ENCODE peak calls at places on chromosome 14, in five cellular contexts. C is ascending aorta; S is effector memory CD4-positive, alpha-beta T cell; F is AG09309; A is adipocyte. B is an unnamed sample.

GRCh38 chr14:91693342-91693741 is 38.5 kb downstream of the CATSPERB start:
- DNase-seq in C (no peak), S (no peak), F (peak), A (no peak), B (peak)

GRCh38 chr14:65412881-65413738 is 580 bp downstream of the FUT8 start:
- DNase-seq in C (no peak), S (peak), F (no peak), A (peak), B (no peak)

GRCh38 chr14:100384819-100385813 is 62.0 kb downstream of the SLC25A47 start:
- DNase-seq in C (no peak), S (no peak), F (no peak), A (peak), B (peak)

GRCh38 chr14:44392984-44393383 is 114.1 kb downstream of the FSCB start:
- DNase-seq in C (no peak), S (no peak), F (no peak), A (no peak), B (no peak)

GRCh38 chr14:59321184-59321952 is 132.9 kb downstream of the DAAM1 start:
- DNase-seq in C (no peak), S (no peak), F (peak), A (peak), B (peak)

GRCh38 chr14:98501836-98502235 is 770.2 kb downstream of the BCL11B start:
- DNase-seq in C (no peak), S (no peak), F (no peak), A (no peak), B (no peak)

GRCh38 chr14:85093631-85094330 is 436.2 kb upstream of the FLRT2 start:
- DNase-seq in C (no peak), S (no peak), F (peak), A (no peak), B (no peak)

GRCh38 chr14:90381999-90382451 is 14.8 kb upstream of the CALM1 start:
- DNase-seq in C (no peak), S (no peak), F (no peak), A (no peak), B (no peak)

GRCh38 chr14:22850944-22851790 is 14.8 kb downstream of the MMP14 start:
- DNase-seq in C (peak), S (no peak), F (peak), A (peak), B (peak)

GRCh38 chr14:91317381-91318313 is 73.1 kb upstream of the GPR68 start:
- DNase-seq in C (peak), S (peak), F (no peak), A (no peak), B (no peak)

GRCh38 chr14:64806202-64806861 is 73.4 kb downstream of the SPTB start:
- DNase-seq in C (peak), S (no peak), F (no peak), A (peak), B (peak)

GRCh38 chr14:21894003-21894897 is 220.6 kb upstream of the OR4E1 start:
- DNase-seq in C (no peak), S (peak), F (no peak), A (no peak), B (no peak)

GRCh38 chr14:61911534-61911933 is 149.3 kb downstream of the SNAPC1 start:
- DNase-seq in C (no peak), S (no peak), F (no peak), A (no peak), B (no peak)

GRCh38 chr14:28759658-28760313 is 6.8 kb upstream of the FOXG1 start:
- DNase-seq in C (no peak), S (no peak), F (no peak), A (no peak), B (no peak)

GRCh38 chr14:76696361-76696760 is 64.9 kb upstream of the VASH1 start:
- DNase-seq in C (no peak), S (no peak), F (no peak), A (no peak), B (no peak)

GRCh38 chr14:58645641-58646040 is 7.9 kb downstream of the DACT1 start:
- DNase-seq in C (no peak), S (no peak), F (no peak), A (no peak), B (no peak)

GRCh38 chr14:33280646-33281045 is 342.0 kb downstream of the NPAS3 start:
- DNase-seq in C (no peak), S (no peak), F (no peak), A (peak), B (peak)

GRCh38 chr14:44149597-44149996 is 357.5 kb downstream of the FSCB start:
- DNase-seq in C (no peak), S (no peak), F (no peak), A (no peak), B (no peak)

GRCh38 chr14:56133547-56133946 is 15.3 kb downstream of the PELI2 start:
- DNase-seq in C (no peak), S (no peak), F (no peak), A (no peak), B (no peak)

DNA sequence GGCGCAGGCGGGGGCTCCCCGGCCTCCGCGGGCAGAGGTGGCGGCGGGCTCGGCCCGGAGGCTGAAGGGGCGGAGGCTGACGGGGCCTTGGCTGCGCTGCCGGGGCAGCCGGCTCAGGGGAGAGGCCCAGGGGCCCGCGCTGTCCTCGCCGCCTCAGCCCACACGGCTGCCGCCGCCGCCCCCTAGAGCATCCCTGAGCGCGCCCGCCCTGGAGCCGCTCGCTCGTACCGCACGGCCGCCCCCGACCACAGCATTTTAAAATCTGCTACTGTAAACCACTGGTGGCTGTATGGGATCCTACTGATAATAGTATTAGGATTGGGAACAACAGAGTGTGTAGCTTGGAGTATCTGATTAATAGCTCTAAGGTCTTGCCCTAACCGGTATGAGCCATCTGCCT is 22.2 kb upstream of the EDDM3A start:
- DNase-seq in C (no peak), S (no peak), F (no peak), A (no peak), B (no peak)
- H3K4me3 ChIP-seq in C (no peak), S (no peak), F (no peak), A (peak), B (peak)

GRCh38 chr14:105420141-105420975 is 731 bp downstream of the MTA1 start:
- DNase-seq in C (no peak), S (no peak), F (no peak), A (peak), B (no peak)

GRCh38 chr14:105419055-105419304 is 647 bp upstream of the MTA1 start:
- DNase-seq in C (no peak), S (no peak), F (no peak), A (no peak), B (no peak)

GRCh38 chr14:105416671-105417070 is 3.0 kb upstream of the MTA1 start:
- DNase-seq in C (no peak), S (no peak), F (no peak), A (no peak), B (no peak)

GRCh38 chr14:105419305-105420091 is at the start of gene MTA1:
- DNase-seq in C (no peak), S (peak), F (no peak), A (peak), B (no peak)

DNA sequence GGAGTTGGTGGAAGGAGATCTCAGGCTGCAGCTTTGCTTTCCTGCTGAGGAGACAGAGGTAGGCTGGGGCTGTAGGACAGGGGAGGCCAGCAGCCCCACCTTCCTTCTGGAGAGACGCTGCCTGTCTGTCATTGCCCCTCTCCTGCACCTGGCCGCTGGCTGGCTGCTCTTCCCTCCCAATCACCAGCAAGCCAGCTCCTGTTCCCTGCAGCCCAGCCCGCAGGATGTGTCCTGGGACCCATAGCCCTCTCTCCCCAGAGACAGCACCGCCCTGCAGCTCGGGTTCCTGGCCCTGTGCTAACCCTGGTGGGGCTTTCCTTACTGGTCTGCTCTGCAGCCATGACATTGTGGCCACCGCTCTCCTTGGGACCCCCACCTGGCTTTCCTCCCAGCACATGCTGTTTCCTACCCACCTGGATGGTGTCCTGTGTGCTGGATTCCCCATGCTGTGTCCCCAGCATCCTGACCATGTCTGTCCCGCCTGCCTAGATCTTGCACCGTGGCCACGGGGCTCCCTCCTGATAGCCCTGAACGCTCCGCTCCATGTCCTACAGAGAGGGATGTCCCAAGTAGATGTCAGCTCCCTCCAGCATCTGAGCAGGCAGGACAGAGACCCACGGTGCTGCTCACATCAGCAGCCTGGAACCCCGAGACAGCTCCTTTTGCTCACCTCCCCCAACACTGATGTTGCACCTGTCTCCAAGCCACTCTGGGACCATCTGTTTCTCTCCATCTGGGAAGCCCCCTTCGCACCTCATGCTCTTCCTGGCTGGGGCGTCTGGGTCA is 1.2 kb upstream of the MTA1 start:
- DNase-seq in C (no peak), S (no peak), F (no peak), A (no peak), B (no peak)
- H3K4me3 ChIP-seq in C (peak), S (no peak), F (peak), A (peak), B (peak)

DNA sequence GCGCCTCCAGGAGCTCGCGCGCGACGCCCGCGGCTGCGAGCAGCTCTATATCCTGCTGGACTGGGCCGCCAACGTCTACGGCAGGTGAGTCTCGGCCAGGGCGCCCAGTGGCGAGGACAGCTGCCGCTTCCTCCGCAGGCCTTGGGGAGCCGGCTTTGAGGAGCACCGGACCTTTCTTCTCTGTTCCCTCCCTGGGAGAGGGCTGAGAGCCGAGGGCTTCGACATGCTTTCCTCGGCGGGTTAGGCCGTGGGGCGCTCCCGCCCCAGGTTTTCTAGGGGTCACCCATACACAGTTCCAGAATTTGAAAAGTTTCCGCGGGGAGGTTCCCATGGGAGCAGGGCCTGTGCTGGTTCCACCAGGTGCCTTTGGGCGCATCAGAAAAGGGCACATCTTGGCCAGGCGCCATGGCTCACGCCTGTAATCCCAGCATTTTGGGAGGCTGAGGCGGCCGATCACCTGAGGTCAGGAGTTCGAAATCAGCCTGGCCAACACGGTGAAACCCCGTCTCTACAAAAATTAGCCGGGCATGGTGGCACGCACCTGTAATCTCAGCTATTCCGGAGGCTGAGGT is 8.2 kb downstream of the EXOC3L4 start:
- DNase-seq in C (no peak), S (no peak), F (no peak), A (no peak), B (no peak)
- H3K4me3 ChIP-seq in C (peak), S (no peak), F (no peak), A (no peak), B (no peak)

DNA sequence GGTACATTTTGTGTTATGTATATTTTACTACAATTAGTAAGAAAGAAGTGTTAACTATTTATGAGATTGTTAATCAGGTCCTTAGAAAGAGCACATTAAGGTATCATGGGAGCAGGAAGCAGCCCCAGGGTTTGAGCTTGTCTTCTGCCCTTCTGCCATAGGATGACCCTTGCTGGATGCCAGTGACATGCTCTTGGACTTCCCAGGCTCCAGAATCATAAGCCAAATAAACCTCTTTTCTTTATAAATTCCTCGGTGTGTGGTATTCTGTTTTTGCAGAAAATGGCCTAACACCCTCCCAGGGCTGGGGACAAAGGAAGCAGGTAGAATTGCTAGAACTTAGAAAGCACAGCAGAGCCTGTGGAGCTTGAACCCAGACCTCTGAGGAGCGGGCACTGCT is 164.7 kb downstream of the VRK1 start:
- DNase-seq in C (no peak), S (no peak), F (no peak), A (no peak), B (no peak)
- H3K4me3 ChIP-seq in C (no peak), S (peak), F (no peak), A (no peak), B (no peak)

GRCh38 chr14:20612403-20612802 is 21.2 kb upstream of the RNASE12 start:
- DNase-seq in C (no peak), S (no peak), F (no peak), A (no peak), B (no peak)
- H3K4me3 ChIP-seq in C (no peak), S (no peak), F (no peak), A (no peak), B (no peak)

DNA sequence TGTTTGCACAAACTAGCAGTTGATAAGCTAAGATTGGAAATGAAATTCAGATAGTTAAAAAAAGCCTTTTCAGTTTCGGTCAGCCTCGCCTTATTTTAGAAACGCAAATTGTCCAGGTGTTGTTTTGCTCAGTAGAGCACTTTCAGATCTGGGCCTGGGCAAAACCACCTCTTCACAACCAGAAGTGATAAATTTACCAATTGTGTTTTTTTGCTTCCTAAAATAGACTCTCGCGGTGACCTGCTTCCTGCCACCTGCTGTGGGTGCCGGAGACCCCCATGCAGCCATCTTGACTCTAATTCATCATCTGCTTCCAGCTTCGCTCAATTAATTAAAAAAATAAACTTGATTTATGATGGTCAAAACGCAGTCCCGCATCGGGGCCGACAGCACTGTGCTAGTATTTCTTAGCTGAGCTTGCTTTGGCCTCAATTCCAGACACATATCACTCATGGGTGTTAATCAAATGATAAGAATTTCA is 335.6 kb downstream of the TMEM121 start:
- DNase-seq in C (no peak), S (no peak), F (no peak), A (no peak), B (no peak)
- H3K4me3 ChIP-seq in C (no peak), S (no peak), F (no peak), A (no peak), B (no peak)

GRCh38 chr14:24269368-24269767 is 2.0 kb downstream of the RABGGTA start:
- DNase-seq in C (no peak), S (no peak), F (no peak), A (no peak), B (no peak)

GRCh38 chr14:24268225-24268624 is 3.2 kb downstream of the RABGGTA start:
- DNase-seq in C (no peak), S (no peak), F (no peak), A (no peak), B (no peak)

GRCh38 chr14:24271134-24271833 is at the start of gene RABGGTA:
- DNase-seq in C (peak), S (peak), F (peak), A (peak), B (peak)

GRCh38 chr14:24270537-24271133 is 762 bp downstream of the RABGGTA start:
- DNase-seq in C (no peak), S (no peak), F (no peak), A (no peak), B (no peak)

DNA sequence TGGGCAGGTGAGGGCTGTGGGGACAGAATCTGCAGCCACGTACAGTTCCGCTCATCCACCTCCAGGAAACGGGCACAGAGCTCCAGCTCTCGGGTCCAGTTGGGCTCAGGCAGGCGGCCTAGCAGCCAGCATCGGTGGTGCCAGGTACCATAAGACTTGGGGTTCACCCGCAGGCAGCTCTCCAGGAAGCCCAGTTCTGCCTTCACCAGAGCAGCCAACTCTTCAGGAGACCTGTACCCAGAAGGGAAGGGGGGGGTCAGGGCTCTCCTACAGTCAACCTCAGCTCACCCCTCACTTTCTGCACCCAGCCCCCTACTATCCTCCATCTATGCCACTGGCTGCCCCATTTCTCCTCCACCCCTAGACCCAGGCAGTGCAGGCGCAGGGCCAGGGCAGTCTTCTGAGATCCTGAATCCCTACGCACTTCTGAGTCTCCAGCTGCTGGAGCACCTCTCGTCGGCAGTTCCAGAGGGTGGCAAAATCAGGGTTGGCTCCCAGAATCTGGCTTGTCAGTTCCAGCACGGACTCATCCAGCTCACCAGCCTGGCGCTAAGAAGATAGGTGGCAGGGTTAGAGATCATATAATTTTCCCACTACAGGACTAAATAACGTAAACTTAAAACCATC is 1.4 kb downstream of the RABGGTA start:
- DNase-seq in C (no peak), S (no peak), F (no peak), A (no peak), B (no peak)
- H3K4me3 ChIP-seq in C (no peak), S (no peak), F (no peak), A (no peak), B (no peak)

GRCh38 chr14:72582582-72582981 is 311.3 kb downstream of the DPF3 start:
- DNase-seq in C (no peak), S (no peak), F (no peak), A (no peak), B (no peak)

GRCh38 chr14:72576258-72576657 is 317.6 kb downstream of the DPF3 start:
- DNase-seq in C (no peak), S (no peak), F (no peak), A (peak), B (no peak)

GRCh38 chr14:72574687-72575086 is 319.2 kb downstream of the DPF3 start:
- DNase-seq in C (no peak), S (no peak), F (no peak), A (no peak), B (no peak)

GRCh38 chr14:72577521-72577920 is 316.4 kb downstream of the DPF3 start:
- DNase-seq in C (no peak), S (no peak), F (no peak), A (no peak), B (no peak)

DNA sequence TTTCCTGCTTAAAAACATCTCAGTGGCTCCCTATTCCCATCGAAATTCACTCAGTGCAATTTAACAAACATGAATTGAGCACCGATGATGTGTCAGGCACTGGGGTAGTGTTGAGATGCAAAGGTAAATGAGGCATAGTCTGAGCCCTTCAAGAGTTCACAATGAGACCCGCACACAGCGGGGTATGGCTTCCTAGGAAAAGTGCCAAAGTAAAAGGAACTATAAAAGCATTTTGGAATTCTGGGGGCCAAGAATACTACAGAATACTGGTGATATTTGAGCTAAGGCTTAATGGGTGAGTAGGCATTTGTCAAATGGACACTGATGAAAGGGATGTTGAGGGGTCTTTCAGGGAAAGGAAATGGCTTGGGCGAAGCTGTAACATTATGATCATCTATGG is 315.4 kb downstream of the DPF3 start:
- DNase-seq in C (no peak), S (no peak), F (no peak), A (no peak), B (no peak)
- H3K4me3 ChIP-seq in C (no peak), S (no peak), F (no peak), A (no peak), B (no peak)

B was measured in skeletal muscle cell.